ENCODE peak calls at places on chromosomes 5 and 9, in ten cellular contexts. G is GM12865; J is activated CD8-positive, alpha-beta T cell treated with anti-CD3 and anti-CD28 coated beads for 36 hours; V is Calu3; B is vagina; A is RWPE1; E is endothelial cell; S is heart right ventricle; K is omental fat pad; R is neural crest cell. D is an unnamed sample.

GRCh38 chr9:126643945-126644527 is 30.3 kb downstream of the LMX1B start:
- DNase-seq in G (no peak), J (no peak), V (peak), B (no peak), A (no peak), E (no peak), S (no peak), K (no peak), R (no peak), D (no peak)

GRCh38 chr9:31542384-31543055 is 841.9 kb upstream of the ACO1 start:
- DNase-seq in G (peak), J (peak), V (peak), B (no peak), A (peak), E (peak), S (no peak), K (no peak), R (peak), D (no peak)

GRCh38 chr5:73448072-73448432 is 525 bp downstream of the FOXD1 start:
- DNase-seq in G (peak), J (peak), V (peak), B (no peak), A (no peak), E (peak), S (no peak), K (no peak), R (peak), D (no peak)

GRCh38 chr5:172443441-172444109 is 10.8 kb downstream of the SH3PXD2B start:
- DNase-seq in G (no peak), J (peak), V (peak), B (no peak), A (peak), E (no peak), S (peak), K (peak), R (no peak), D (peak)

GRCh38 chr5:71528206-71528605 is 58.9 kb upstream of the MCCC2 start:
- DNase-seq in G (no peak), J (no peak), V (no peak), B (no peak), A (no peak), E (no peak), S (no peak), K (no peak), R (no peak), D (no peak)

GRCh38 chr5:53008751-53009150 is 19.6 kb downstream of the ITGA2 start:
- DNase-seq in G (peak), J (peak), V (no peak), B (no peak), A (peak), E (no peak), S (no peak), K (no peak), R (no peak), D (no peak)

GRCh38 chr9:12815895-12816294 is 41.1 kb downstream of the LURAP1L start:
- DNase-seq in G (no peak), J (no peak), V (no peak), B (no peak), A (no peak), E (no peak), S (no peak), K (no peak), R (no peak), D (no peak)

GRCh38 chr9:21317956-21318923 is 13.1 kb upstream of the IFNA5 start:
- DNase-seq in G (peak), J (peak), V (peak), B (no peak), A (peak), E (peak), S (peak), K (no peak), R (peak), D (no peak)

GRCh38 chr9:79572891-79573696 is 1.3 kb downstream of the TLE4 start:
- DNase-seq in G (peak), J (peak), V (no peak), B (no peak), A (peak), E (peak), S (peak), K (peak), R (peak), D (peak)

GRCh38 chr9:96079816-96080215 is 204.3 kb downstream of the ERCC6L2 start:
- DNase-seq in G (no peak), J (no peak), V (no peak), B (no peak), A (no peak), E (no peak), S (no peak), K (no peak), R (no peak), D (no peak)

GRCh38 chr5:117761190-117761589 is 1186.6 kb upstream of the SEMA6A start:
- DNase-seq in G (no peak), J (no peak), V (no peak), B (no peak), A (no peak), E (no peak), S (no peak), K (no peak), R (no peak), D (no peak)

GRCh38 chr5:175384724-175385552 is 59.0 kb downstream of the DRD1 start:
- DNase-seq in G (no peak), J (no peak), V (no peak), B (no peak), A (no peak), E (no peak), S (no peak), K (no peak), R (no peak), D (no peak)

GRCh38 chr9:133379153-133380086 is 3.3 kb downstream of the STKLD1 start:
- DNase-seq in G (no peak), J (no peak), V (no peak), B (no peak), A (no peak), E (no peak), S (no peak), K (no peak), R (no peak), D (no peak)

GRCh38 chr5:74579215-74579614 is 61.3 kb downstream of the ENC1 start:
- DNase-seq in G (peak), J (peak), V (no peak), B (no peak), A (no peak), E (no peak), S (no peak), K (no peak), R (no peak), D (no peak)

GRCh38 chr9:16214677-16215076 is 655.8 kb downstream of the BNC2 start:
- DNase-seq in G (no peak), J (no peak), V (no peak), B (no peak), A (no peak), E (no peak), S (no peak), K (no peak), R (no peak), D (no peak)

GRCh38 chr9:113594484-113595299 is 131.2 kb downstream of the RGS3 start:
- DNase-seq in G (no peak), J (no peak), V (no peak), B (no peak), A (no peak), E (no peak), S (no peak), K (no peak), R (no peak), D (no peak)

GRCh38 chr5:59793000-59793399 is 100.5 kb downstream of the PDE4D start:
- DNase-seq in G (no peak), J (no peak), V (no peak), B (no peak), A (peak), E (no peak), S (no peak), K (no peak), R (no peak), D (peak)

GRCh38 chr5:153148624-153148976 is 341.9 kb upstream of the GRIA1 start:
- DNase-seq in G (no peak), J (no peak), V (no peak), B (no peak), A (no peak), E (no peak), S (no peak), K (no peak), R (no peak), D (no peak)
- TF ChIP-seq CTCF in G (no peak), J (no peak), V (no peak), B (no peak), A (peak), E (no peak), S (no peak), K (no peak), R (no peak), D (peak)

GRCh38 chr5:77629553-77630245 is 8.8 kb downstream of the OTP start:
- DNase-seq in G (peak), J (peak), V (no peak), B (no peak), A (no peak), E (no peak), S (no peak), K (no peak), R (no peak), D (no peak)

GRCh38 chr5:77631166-77631582 is 7.3 kb downstream of the OTP start:
- DNase-seq in G (peak), J (peak), V (no peak), B (no peak), A (no peak), E (no peak), S (no peak), K (no peak), R (no peak), D (no peak)

GRCh38 chr5:77632526-77633268 is 5.8 kb downstream of the OTP start:
- DNase-seq in G (peak), J (peak), V (no peak), B (no peak), A (no peak), E (no peak), S (no peak), K (no peak), R (no peak), D (no peak)

GRCh38 chr5:77628840-77629552 is 9.5 kb downstream of the OTP start:
- DNase-seq in G (peak), J (no peak), V (no peak), B (no peak), A (no peak), E (no peak), S (no peak), K (no peak), R (no peak), D (no peak)

GRCh38 chr5:77630246-77631165 is 8.0 kb downstream of the OTP start:
- DNase-seq in G (peak), J (peak), V (peak), B (no peak), A (peak), E (peak), S (no peak), K (no peak), R (no peak), D (no peak)
- TF ChIP-seq CTCF in G (peak), J (peak), V (no peak), B (no peak), A (peak), E (peak), S (no peak), K (no peak), R (peak), D (no peak)

DNA sequence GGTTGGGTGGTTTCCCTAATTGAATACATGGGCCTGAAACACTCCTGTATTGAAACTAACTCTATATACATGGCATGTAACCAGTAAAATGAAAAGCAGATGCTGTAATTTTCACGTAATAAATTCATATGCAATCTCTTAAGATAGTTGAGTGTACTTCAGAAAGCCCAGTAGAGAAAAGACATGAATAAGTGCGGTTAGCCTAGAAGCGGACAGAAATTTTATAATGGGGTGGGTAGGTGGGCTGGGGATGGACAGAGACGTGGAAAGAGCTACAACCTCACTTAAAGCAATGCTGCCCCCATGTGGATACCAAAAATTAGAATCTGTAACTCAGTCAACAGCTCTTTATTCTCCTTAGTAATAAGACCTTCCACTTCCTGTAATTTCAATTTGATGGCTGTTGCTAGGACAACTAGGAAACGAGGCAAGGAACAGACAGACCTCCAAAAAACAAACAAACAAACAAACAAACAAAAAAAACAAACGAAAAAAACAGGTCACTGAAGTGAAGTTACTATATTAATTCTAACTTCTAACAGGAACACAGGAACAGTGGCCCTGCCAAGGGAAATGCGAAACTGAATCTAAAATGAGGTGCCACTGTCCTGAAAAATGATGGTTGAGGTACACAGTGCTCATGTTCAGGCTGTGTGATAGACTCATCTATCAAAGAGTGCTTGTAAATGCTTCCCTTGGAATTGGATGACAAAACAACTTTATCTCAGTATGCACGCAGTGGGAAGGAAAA is 103.4 kb upstream of the GNA14 start:
- DNase-seq in G (peak), J (peak), V (peak), B (no peak), A (peak), E (peak), S (peak), K (no peak), R (peak), D (no peak)
- TF ChIP-seq CTCF in G (peak), J (peak), V (peak), B (peak), A (peak), E (peak), S (peak), K (no peak), R (peak), D (peak)

DNA sequence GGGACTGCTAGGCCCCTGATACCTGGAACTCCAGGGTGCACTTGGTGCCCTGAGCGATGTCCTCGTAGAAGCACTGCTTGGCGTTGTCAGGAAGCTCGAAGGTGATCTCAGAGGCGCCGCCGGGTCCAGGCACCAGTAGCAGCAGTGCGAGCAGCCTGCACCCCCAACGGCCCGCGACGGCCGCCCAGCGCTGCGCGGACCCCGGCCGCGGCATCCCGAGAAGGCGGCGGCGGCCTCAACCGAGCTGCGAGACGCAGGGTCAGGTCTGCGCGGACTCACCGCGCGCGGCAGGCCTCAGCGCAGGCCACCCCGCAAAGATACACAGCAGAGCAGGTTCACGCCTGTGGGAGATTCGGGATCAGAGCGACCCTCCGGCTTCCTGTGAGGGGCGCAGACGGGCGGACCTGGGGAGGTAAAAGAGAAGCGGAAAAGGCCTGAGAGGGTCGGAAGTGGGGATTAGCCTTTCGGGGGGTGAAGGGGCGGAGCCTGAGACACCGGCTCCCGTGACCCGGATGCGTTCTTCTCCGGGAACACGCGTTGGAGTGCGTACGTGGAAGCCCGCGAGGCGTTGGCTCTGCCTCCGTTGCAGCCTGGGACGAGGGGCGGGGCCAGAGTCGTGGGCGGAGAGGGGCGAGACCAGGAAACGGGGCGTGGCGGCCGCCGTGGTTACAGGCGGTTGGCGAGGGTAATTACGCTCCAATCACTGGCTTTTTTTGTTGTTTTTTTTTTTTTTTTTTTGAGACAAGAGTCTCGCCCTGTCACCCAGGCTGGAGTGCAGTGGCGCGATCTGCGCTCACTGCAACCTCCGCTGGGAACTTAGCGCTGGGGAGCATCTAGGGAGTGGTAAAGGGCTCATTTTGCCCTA is at the start of gene TMED7:
- DNase-seq in G (peak), J (peak), V (peak), B (peak), A (peak), E (peak), S (peak), K (peak), R (peak), D (peak)
- TF ChIP-seq CTCF in G (no peak), J (no peak), V (no peak), B (no peak), A (no peak), E (peak), S (peak), K (no peak), R (peak), D (peak)

GRCh38 chr9:5869315-5870019 is 21.2 kb upstream of the MLANA start:
- DNase-seq in G (peak), J (peak), V (no peak), B (no peak), A (peak), E (peak), S (no peak), K (no peak), R (no peak), D (no peak)
- TF ChIP-seq CTCF in G (peak), J (peak), V (no peak), B (no peak), A (no peak), E (peak), S (no peak), K (no peak), R (peak), D (no peak)